ENCODE peak calls at places on chromosome 4, in seven cellular contexts. U is H9, V is DND-41, R is SK-N-SH, B is GM23248, A is IMR-90, X is hepatocyte. P is an unnamed sample. For H4K20me1 and H3K4me1, the result is how much of the 10 kb centered on the place peaks cover.

GRCh38 chr4:11039494-11040142 is 355.1 kb upstream of the CLNK start:
- DNase-seq in U (no peak), X (no peak), A (no peak), V (no peak), B (no peak), R (no peak), P (no peak)

GRCh38 chr4:136818811-136819210 is 713.5 kb downstream of the PCDH18 start:
- DNase-seq in X (no peak), R (no peak), U (no peak), B (no peak), V (no peak), A (peak), P (no peak)

GRCh38 chr4:38526412-38526811 is 137.6 kb upstream of the KLF3 start:
- DNase-seq in U (no peak), X (no peak), R (no peak), V (no peak), A (no peak), B (no peak), P (no peak)

GRCh38 chr4:82691431-82691830 is 107.2 kb downstream of the SCD5 start:
- DNase-seq in A (no peak), U (no peak), V (no peak), R (no peak), B (no peak), X (no peak), P (no peak)

GRCh38 chr4:87353592-87353991 is 30.9 kb upstream of the HSD17B13 start:
- DNase-seq in R (peak), A (peak), B (peak), V (no peak), X (peak), U (peak), P (peak)

GRCh38 chr4:68724426-68724825 is 54.0 kb upstream of the UGT2B15 start:
- DNase-seq in U (no peak), B (no peak), V (no peak), R (no peak), X (no peak), A (no peak), P (no peak)

GRCh38 chr4:175947117-175947722 is 118.4 kb upstream of the WDR17 start:
- DNase-seq in A (peak), X (peak), V (no peak), R (no peak), B (peak), U (no peak), P (peak)

GRCh38 chr4:168755643-168756482 is 254.2 kb downstream of the CBR4 start:
- DNase-seq in R (no peak), A (peak), V (no peak), U (no peak), X (no peak), B (peak), P (no peak)

GRCh38 chr4:33072340-33073089 is 2352.3 kb downstream of the PCDH7 start:
- DNase-seq in V (no peak), R (no peak), X (no peak), B (no peak), U (no peak), A (no peak), P (no peak)

GRCh38 chr4:183333983-183334382 is 11.8 kb upstream of the CLDN24 start:
- DNase-seq in B (no peak), A (peak), V (no peak), U (no peak), R (no peak), X (peak), P (no peak)

GRCh38 chr4:31557444-31557843 is 837.3 kb downstream of the PCDH7 start:
- DNase-seq in V (no peak), B (no peak), A (no peak), R (no peak), X (no peak), U (no peak), P (no peak)

GRCh38 chr4:40316782-40317635 is 18.1 kb upstream of the CHRNA9 start:
- DNase-seq in X (peak), U (peak), V (peak), R (peak), B (peak), A (peak), P (peak)

GRCh38 chr4:108556588-108557200 is 63.7 kb upstream of the RPL34 start:
- DNase-seq in B (no peak), A (no peak), R (no peak), U (no peak), X (no peak), V (no peak), P (no peak)

GRCh38 chr4:127124919-127125318 is 507.8 kb upstream of the INTU start:
- DNase-seq in V (no peak), R (no peak), U (no peak), B (peak), X (peak), A (peak), P (no peak)

GRCh38 chr4:73446336-73446938 is 10.4 kb downstream of the AFP start:
- DNase-seq in X (peak), V (peak), B (peak), U (no peak), A (peak), R (peak), P (peak)

GRCh38 chr4:152356428-152357034 is 179.4 kb downstream of the FBXW7 start:
- DNase-seq in A (peak), B (peak), V (no peak), X (no peak), U (no peak), R (no peak), P (no peak)

GRCh38 chr4:184792950-184793555 is 32.7 kb downstream of the ACSL1 start:
- DNase-seq in B (peak), X (peak), U (no peak), A (peak), R (no peak), V (peak), P (no peak)

GRCh38 chr4:56655627-56656345 is 25.3 kb downstream of the HOPX start:
- DNase-seq in R (peak), A (no peak), U (no peak), B (peak), V (no peak), X (peak), P (no peak)

GRCh38 chr4:41319553-41319952 is 62.8 kb downstream of the UCHL1 start:
- DNase-seq in V (no peak), R (no peak), U (no peak), B (no peak), A (no peak), X (peak), P (no peak)

GRCh38 chr4:41098093-41098492 is 116.2 kb downstream of the APBB2 start:
- DNase-seq in X (no peak), R (no peak), B (no peak), U (no peak), A (no peak), V (no peak), P (no peak)

GRCh38 chr4:119027815-119028214 is 107.8 kb upstream of the MYOZ2 start:
- DNase-seq in X (no peak), U (no peak), A (no peak), R (no peak), V (no peak), B (no peak), P (no peak)

GRCh38 chr4:88759039-88759631 is 61.5 kb upstream of the NAP1L5 start:
- DNase-seq in A (peak), V (no peak), R (peak), B (peak), U (no peak), X (peak), P (no peak)

DNA sequence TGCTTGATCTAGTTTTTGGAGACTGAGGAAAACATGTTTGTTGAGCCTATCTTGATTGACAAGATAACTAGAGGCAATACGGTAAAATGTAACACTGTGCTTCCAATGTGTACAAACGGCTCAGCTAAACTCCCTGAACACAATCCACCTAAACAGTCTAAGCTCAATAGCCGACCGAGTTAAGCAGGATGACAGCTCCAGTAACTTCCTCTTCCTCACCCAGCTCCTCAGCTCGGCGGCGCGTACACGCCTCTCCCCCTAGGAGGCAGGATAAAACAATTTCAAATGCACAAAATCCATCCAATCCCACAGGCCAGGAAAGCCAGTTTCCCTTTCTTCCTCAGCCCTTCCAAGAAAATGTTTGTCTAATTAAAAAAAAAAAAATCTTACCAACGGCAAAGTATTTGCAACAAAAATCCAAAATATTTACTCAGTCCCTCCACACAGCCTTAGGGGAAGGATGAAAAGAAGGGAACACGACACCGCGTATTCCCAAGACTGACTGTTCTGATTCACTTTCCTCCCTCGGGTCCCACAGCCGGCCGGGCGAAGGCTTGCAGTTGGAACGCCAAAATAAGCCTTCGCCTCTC is 996 bp downstream of the CNOT6L start:
- DNase-seq in V (peak), R (peak), B (peak), U (peak), X (peak), A (peak), P (peak)
- H4K20me1 ChIP-seq in V (under half), R (under half), B (under half), U (under half), X (under half), A (under half), P (under half)

DNA sequence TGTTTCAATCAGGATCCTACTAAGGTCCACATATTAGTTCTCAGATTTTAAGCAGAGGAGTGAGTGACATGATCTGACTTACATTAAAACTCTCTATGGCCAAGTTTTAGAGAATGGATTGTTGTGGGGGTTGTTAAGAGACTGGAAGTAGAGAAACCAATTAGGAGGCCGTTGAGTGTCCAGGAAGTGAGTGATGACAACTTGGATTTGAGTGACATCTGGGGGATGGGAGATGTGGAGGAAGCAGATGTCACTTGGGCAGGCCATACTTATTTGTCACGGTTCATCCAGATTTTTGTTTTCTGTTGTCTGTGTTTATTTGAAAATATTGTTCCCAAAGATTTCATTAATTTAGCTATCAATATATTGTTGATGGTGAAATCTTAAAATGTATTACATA is 28.3 kb downstream of the ADD1 start:
- DNase-seq in A (no peak), R (no peak), X (no peak), V (no peak), B (no peak), U (no peak), P (no peak)
- H3K4me1 ChIP-seq in A (under half), R (under half), X (under half), V (under half), B (under half), U (under half), P (under half)

GRCh38 chr4:26360273-26360672 is 39.5 kb downstream of the RBPJ start:
- DNase-seq in B (no peak), U (no peak), X (no peak), R (no peak), A (no peak), V (no peak), P (no peak)
- H4K20me1 ChIP-seq in B (under half), U (under half), X (under half), R (under half), A (half or more), V (half or more), P (under half)

DNA sequence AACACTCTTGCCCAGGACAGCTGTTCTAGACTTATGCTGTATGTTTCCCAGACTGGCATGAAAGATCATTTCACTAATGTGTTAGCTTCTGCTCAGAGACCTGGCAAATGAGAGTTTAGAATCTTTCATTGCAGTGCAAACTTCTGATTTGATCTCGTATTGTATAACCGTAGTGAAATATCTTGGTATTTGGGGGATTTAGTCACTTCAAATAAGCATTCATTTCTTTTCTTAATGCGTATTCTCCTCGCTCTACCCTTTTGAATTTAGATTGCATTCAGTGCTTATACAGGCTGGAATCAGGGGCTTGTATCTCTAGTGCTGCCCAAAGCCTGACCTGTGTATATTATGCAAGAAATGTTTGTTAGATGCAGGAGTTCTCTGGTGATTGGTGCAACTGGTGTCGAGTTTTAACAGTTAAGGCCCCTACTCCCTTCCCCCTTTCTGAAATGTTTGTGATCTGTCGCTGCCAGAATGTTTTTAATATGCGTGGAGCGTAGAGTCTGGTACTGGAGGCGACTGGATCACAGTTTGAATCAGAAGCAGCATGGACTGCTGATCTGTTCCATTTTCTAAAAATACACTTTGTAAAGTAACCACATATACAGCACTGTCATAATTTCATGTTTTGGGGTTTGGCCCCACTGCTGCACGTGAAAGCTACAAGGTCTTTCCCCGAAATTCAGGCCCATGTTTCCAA is 326.4 kb downstream of the ARHGAP10 start:
- DNase-seq in R (no peak), A (no peak), B (no peak), X (no peak), U (no peak), V (no peak), P (no peak)
- H3K4me1 ChIP-seq in R (under half), A (under half), B (under half), X (under half), U (under half), V (under half), P (half or more)

GRCh38 chr4:15995826-15996225 is 32.9 kb upstream of the FGFBP2 start:
- DNase-seq in X (no peak), U (no peak), A (no peak), B (no peak), R (no peak), V (no peak), P (no peak)

GRCh38 chr4:15996773-15997172 is 33.8 kb upstream of the FGFBP2 start:
- DNase-seq in X (no peak), U (no peak), B (peak), R (no peak), V (no peak), A (peak), P (no peak)

GRCh38 chr4:16005671-16006070 is 42.7 kb upstream of the FGFBP2 start:
- DNase-seq in R (no peak), U (no peak), X (no peak), B (no peak), A (no peak), V (no peak), P (no peak)

GRCh38 chr4:16000708-16001483 is 37.9 kb upstream of the FGFBP2 start:
- DNase-seq in R (no peak), X (no peak), B (no peak), V (no peak), U (no peak), A (no peak), P (no peak)

GRCh38 chr4:16001484-16001858 is 38.5 kb upstream of the FGFBP2 start:
- DNase-seq in U (peak), X (peak), A (peak), R (peak), B (peak), V (peak), P (peak)
- H4K20me1 ChIP-seq in U (under half), X (under half), A (under half), R (under half), B (under half), V (under half), P (under half)

DNA sequence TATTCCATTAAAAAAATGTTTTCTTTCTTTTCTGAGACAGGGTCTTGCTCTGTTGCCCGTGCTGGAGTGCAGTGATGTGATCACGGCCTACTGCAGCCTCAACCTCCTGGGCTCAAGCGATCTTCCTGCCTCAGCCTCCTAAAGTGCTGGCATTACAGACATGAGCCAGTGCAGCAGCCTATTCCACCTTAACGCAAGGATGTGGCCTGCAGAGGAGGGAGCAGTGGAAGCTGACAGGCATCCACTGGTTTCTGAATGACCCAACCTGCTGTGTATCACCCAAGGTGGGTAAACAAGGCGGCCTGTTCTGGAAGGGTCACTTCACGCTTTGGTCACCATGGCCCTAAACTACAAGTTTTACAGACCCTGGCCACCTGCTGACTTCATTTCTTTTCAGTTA is 60.8 kb downstream of the ACOX3 start:
- DNase-seq in X (no peak), U (no peak), A (no peak), R (no peak), B (no peak), V (no peak), P (no peak)
- H3K4me1 ChIP-seq in X (under half), U (under half), A (under half), R (under half), B (under half), V (under half), P (under half)